ENCODE peak calls at places on chromosomes 6 and 20, in seven cellular contexts. One of them, this sample, is unnamed.

GRCh38 chr20:3248167-3248992 is 9.4 kb upstream of the SLC4A11 start:
- DNase-seq in T-helper 17 cell: no peak
- DNase-seq in mammary epithelial cell: no peak
- DNase-seq in NT2/D1: peak
- DNase-seq in A172: no peak
- DNase-seq in AML-193: no peak
- DNase-seq in lower leg skin: no peak
- DNase-seq in this sample: peak

GRCh38 chr20:61809006-61809770 is 256.5 kb downstream of the TAF4 start:
- DNase-seq in T-helper 17 cell: no peak
- DNase-seq in mammary epithelial cell: no peak
- DNase-seq in NT2/D1: no peak
- DNase-seq in A172: no peak
- DNase-seq in AML-193: no peak
- DNase-seq in lower leg skin: no peak
- DNase-seq in this sample: no peak

GRCh38 chr6:70763754-70764153 is 96.1 kb downstream of the SMAP1 start:
- DNase-seq in T-helper 17 cell: no peak
- DNase-seq in mammary epithelial cell: peak
- DNase-seq in NT2/D1: no peak
- DNase-seq in A172: peak
- DNase-seq in AML-193: no peak
- DNase-seq in lower leg skin: no peak
- DNase-seq in this sample: peak

GRCh38 chr6:45483021-45483420 is 105.3 kb upstream of the SUPT3H start:
- DNase-seq in T-helper 17 cell: no peak
- DNase-seq in mammary epithelial cell: no peak
- DNase-seq in NT2/D1: no peak
- DNase-seq in A172: no peak
- DNase-seq in AML-193: no peak
- DNase-seq in lower leg skin: no peak
- DNase-seq in this sample: peak

GRCh38 chr20:32387262-32387661 is 29.1 kb downstream of the ASXL1 start:
- DNase-seq in T-helper 17 cell: no peak
- DNase-seq in mammary epithelial cell: no peak
- DNase-seq in NT2/D1: no peak
- DNase-seq in A172: no peak
- DNase-seq in AML-193: peak
- DNase-seq in lower leg skin: no peak
- DNase-seq in this sample: peak

GRCh38 chr6:137171053-137171374 is 2.4 kb downstream of the IL22RA2 start:
- DNase-seq in T-helper 17 cell: no peak
- DNase-seq in mammary epithelial cell: no peak
- DNase-seq in NT2/D1: no peak
- DNase-seq in A172: no peak
- DNase-seq in AML-193: no peak
- DNase-seq in lower leg skin: no peak
- DNase-seq in this sample: no peak

GRCh38 chr20:58652606-58653303 is 1.7 kb downstream of the STX16 start:
- DNase-seq in T-helper 17 cell: no peak
- DNase-seq in mammary epithelial cell: no peak
- DNase-seq in NT2/D1: no peak
- DNase-seq in A172: peak
- DNase-seq in AML-193: peak
- DNase-seq in lower leg skin: no peak
- DNase-seq in this sample: peak

GRCh38 chr6:37669887-37670437 is 27.7 kb downstream of the MDGA1 start:
- DNase-seq in T-helper 17 cell: no peak
- DNase-seq in mammary epithelial cell: no peak
- DNase-seq in NT2/D1: no peak
- DNase-seq in A172: no peak
- DNase-seq in AML-193: no peak
- DNase-seq in lower leg skin: no peak
- DNase-seq in this sample: no peak

GRCh38 chr6:138622967-138623366 is 123.7 kb upstream of the NHSL1 start:
- DNase-seq in T-helper 17 cell: no peak
- DNase-seq in mammary epithelial cell: peak
- DNase-seq in NT2/D1: no peak
- DNase-seq in A172: peak
- DNase-seq in AML-193: no peak
- DNase-seq in lower leg skin: no peak
- DNase-seq in this sample: no peak

This sample was measured in iris pigment epithelial cell.